ENCODE peak calls at places on chromosomes 2 and 18, in seven cellular contexts. Y is aorta; K is activated CD8-positive, alpha-beta T cell treated with anti-CD3 and anti-CD28 coated beads for 36 hours; U is activated CD4-positive, alpha-beta T cell treated with anti-CD3 and anti-CD28 coated beads for 36 hours; E is mucosa of descending colon; D is Panc1; G is left colon. S is an unnamed sample.

GRCh38 chr2:237441605-237442004 is 27.6 kb upstream of the COL6A3 start:
- ATAC-seq in U (peak), K (peak), D (no peak), G (no peak), Y (no peak), E (peak), S (peak)

GRCh38 chr18:6589979-6590725 is 139.4 kb upstream of the ARHGAP28 start:
- ATAC-seq in E (no peak), D (no peak), K (no peak), U (no peak), Y (no peak), G (no peak), S (no peak)

GRCh38 chr2:172372436-172372835 is 55.0 kb upstream of the ITGA6 start:
- ATAC-seq in E (no peak), G (no peak), U (no peak), D (no peak), Y (no peak), K (no peak), S (no peak)

GRCh38 chr2:7480431-7480830 is 563.2 kb downstream of the RNF144A start:
- ATAC-seq in E (no peak), K (peak), D (no peak), Y (no peak), U (peak), G (no peak), S (peak)

GRCh38 chr2:21262426-21262940 is 138.7 kb downstream of the TDRD15 start:
- ATAC-seq in K (no peak), U (no peak), Y (no peak), D (no peak), E (no peak), G (no peak), S (no peak)

GRCh38 chr18:2980607-2980923 is 32.4 kb downstream of the LPIN2 start:
- ATAC-seq in G (no peak), U (peak), E (no peak), Y (no peak), K (peak), D (no peak), S (no peak)

GRCh38 chr2:118604831-118605230 is 242.6 kb downstream of the EN1 start:
- ATAC-seq in K (no peak), Y (no peak), U (no peak), G (no peak), E (no peak), D (no peak), S (no peak)

GRCh38 chr2:46555011-46555410 is 75.6 kb downstream of the TMEM247 start:
- ATAC-seq in Y (no peak), K (peak), D (peak), U (peak), E (no peak), G (no peak), S (peak)

GRCh38 chr18:23816740-23817139 is 127.5 kb downstream of the LAMA3 start:
- ATAC-seq in K (no peak), U (no peak), E (peak), D (no peak), Y (no peak), G (peak), S (no peak)

GRCh38 chr2:222797871-222798270 is 63.0 kb upstream of the ACSL3 start:
- ATAC-seq in K (peak), Y (no peak), E (no peak), G (no peak), U (peak), D (no peak), S (peak)

GRCh38 chr2:15421761-15422160 is 139.4 kb downstream of the NBAS start:
- ATAC-seq in U (no peak), G (no peak), D (no peak), E (no peak), Y (no peak), K (no peak), S (no peak)

GRCh38 chr2:102253753-102254150 is 57.6 kb upstream of the IL1RL1 start:
- ATAC-seq in Y (no peak), G (no peak), K (no peak), E (no peak), U (no peak), D (no peak), S (no peak)

GRCh38 chr2:196481323-196481695 is 158.2 kb upstream of the CCDC150 start:
- ATAC-seq in K (no peak), E (no peak), Y (no peak), G (no peak), D (no peak), U (no peak), S (no peak)

GRCh38 chr2:127582863-127583861 is 47.7 kb downstream of the MYO7B start:
- ATAC-seq in E (no peak), K (no peak), G (no peak), D (no peak), U (no peak), Y (no peak), S (no peak)

GRCh38 chr18:22848618-22849017 is 84.5 kb upstream of the RBBP8 start:
- ATAC-seq in G (peak), D (no peak), E (peak), Y (no peak), K (no peak), U (no peak), S (no peak)

GRCh38 chr2:190987938-190988337 is 26.0 kb downstream of the STAT1 start:
- ATAC-seq in D (no peak), E (no peak), Y (no peak), G (no peak), U (no peak), K (no peak), S (no peak)

GRCh38 chr2:9749546-9750223 is 93.6 kb upstream of the TAF1B start:
- ATAC-seq in Y (no peak), D (no peak), U (no peak), G (no peak), E (no peak), K (no peak), S (no peak)

GRCh38 chr2:102639429-102639828 is 20.1 kb downstream of the SLC9A2 start:
- ATAC-seq in Y (no peak), E (no peak), G (no peak), K (no peak), U (no peak), D (no peak), S (no peak)

GRCh38 chr2:189522435-189523151 is 58.0 kb downstream of the SLC40A1 start:
- ATAC-seq in Y (peak), D (no peak), K (no peak), G (peak), U (no peak), E (peak), S (no peak)

GRCh38 chr2:176105727-176106635 is 1.1 kb upstream of the HOXD11 start:
- ATAC-seq in E (no peak), D (peak), G (no peak), Y (peak), K (peak), U (no peak), S (no peak)

GRCh38 chr2:1593371-1594205 is 150.7 kb downstream of the PXDN start:
- ATAC-seq in U (peak), Y (peak), G (no peak), D (peak), K (no peak), E (peak), S (no peak)

GRCh38 chr2:100856732-100857131 is 36.8 kb downstream of the NPAS2 start:
- ATAC-seq in U (no peak), E (peak), D (no peak), G (peak), Y (no peak), K (no peak), S (no peak)

GRCh38 chr18:56878712-56879111 is 227.6 kb downstream of the WDR7 start:
- ATAC-seq in U (no peak), G (no peak), E (no peak), Y (no peak), D (no peak), K (no peak), S (no peak)

GRCh38 chr2:148545387-148546256 is 98.9 kb upstream of the EPC2 start:
- ATAC-seq in G (no peak), D (no peak), U (peak), E (no peak), K (peak), Y (no peak), S (peak)

GRCh38 chr2:79622508-79622907 is 109.7 kb downstream of the CTNNA2 start:
- ATAC-seq in U (no peak), E (no peak), K (no peak), Y (no peak), D (no peak), G (no peak), S (no peak)

GRCh38 chr2:65554765-65555561 is 122.6 kb upstream of the SPRED2 start:
- ATAC-seq in G (no peak), Y (no peak), E (no peak), D (no peak), U (peak), K (peak), S (peak)

GRCh38 chr18:75025573-75025972 is 183.4 kb downstream of the PTGR3 start:
- ATAC-seq in Y (no peak), E (no peak), G (no peak), K (no peak), U (peak), D (no peak), S (no peak)

GRCh38 chr2:190079160-190079559 is 16.6 kb upstream of the MSTN start:
- ATAC-seq in U (peak), D (no peak), K (peak), Y (no peak), E (no peak), G (no peak), S (peak)

GRCh38 chr2:42969231-42970150 is 177.1 kb upstream of the HAAO start:
- ATAC-seq in Y (peak), D (no peak), U (no peak), K (no peak), E (no peak), G (no peak), S (no peak)

GRCh38 chr2:15605721-15606120 is 14.1 kb downstream of the DDX1 start:
- ATAC-seq in D (no peak), E (no peak), U (no peak), K (no peak), Y (no peak), G (no peak), S (no peak)

GRCh38 chr2:224084266-224084892 is 45.3 kb upstream of the SERPINE2 start:
- ATAC-seq in D (no peak), U (peak), G (peak), Y (peak), K (no peak), E (no peak), S (peak)

GRCh38 chr18:61554117-61554776 is 221.0 kb downstream of the CDH20 start:
- ATAC-seq in D (no peak), K (peak), Y (peak), E (peak), U (peak), G (peak), S (peak)

GRCh38 chr2:122079844-122080243 is 324.4 kb downstream of the TSN start:
- ATAC-seq in U (no peak), G (no peak), D (no peak), K (no peak), Y (no peak), E (no peak), S (no peak)

GRCh38 chr2:175621847-175622246 is 380.2 kb downstream of the LNPK start:
- ATAC-seq in G (peak), U (no peak), D (no peak), E (peak), K (no peak), Y (no peak), S (no peak)

GRCh38 chr2:172137109-172137508 is 34.4 kb upstream of the DLX2 start:
- ATAC-seq in G (no peak), D (no peak), Y (no peak), E (no peak), U (no peak), K (no peak), S (no peak)

GRCh38 chr2:18454692-18455255 is 105.7 kb downstream of the RDH14 start:
- ATAC-seq in U (no peak), G (no peak), D (no peak), K (no peak), Y (peak), E (no peak), S (no peak)

GRCh38 chr2:199928626-199929025 is 17.5 kb downstream of the C2orf69 start:
- ATAC-seq in Y (no peak), E (no peak), K (no peak), D (no peak), G (no peak), U (no peak), S (no peak)

S was measured in activated T-helper 17 cell treated with anti-CD3 and anti-CD28 coated beads, Interleukin-2, amount 50 U/mL, for 72 hours.